ENCODE peak calls at places on chromosome 6, in nine cellular contexts. F, K, M, D, J, Y, W, G and R are unnamed samples.
A peak's percentile ranks its signal among the peaks of the same experiment; 100 is the strongest.

GRCh38 chr6:22056398-22056797 is 240.4 kb downstream of the PRL start:
- DNase-seq in F (no peak), K (no peak), M (peak; percentile 88), D (no peak), J (no peak), Y (no peak), W (peak; percentile 39), G (no peak), R (no peak)

GRCh38 chr6:115783402-115784061 is 277.2 kb downstream of the FRK start:
- DNase-seq in F (no peak), K (no peak), M (no peak), D (no peak), J (no peak), Y (no peak), W (no peak), G (no peak), R (no peak)

GRCh38 chr6:37204014-37204751 is 34.2 kb downstream of the PIM1 start:
- DNase-seq in F (no peak), K (no peak), M (no peak), D (no peak), J (no peak), Y (peak; percentile 76), W (peak; percentile 55), G (peak; percentile 59), R (no peak)

GRCh38 chr6:13453771-13454251 is 33.6 kb downstream of the GFOD1 start:
- DNase-seq in F (no peak), K (no peak), M (peak; percentile 72), D (peak; percentile 38), J (no peak), Y (no peak), W (peak; percentile 89), G (no peak), R (no peak)

GRCh38 chr6:135722679-135723078 is 128.8 kb upstream of the PDE7B start:
- DNase-seq in F (no peak), K (no peak), M (no peak), D (peak; percentile 58), J (no peak), Y (peak; percentile 5), W (peak; percentile 84), G (no peak), R (no peak)

GRCh38 chr6:153059757-153060156 is 57.2 kb upstream of the MTRF1L start:
- DNase-seq in F (no peak), K (no peak), M (no peak), D (no peak), J (no peak), Y (peak; percentile 7), W (no peak), G (no peak), R (no peak)

GRCh38 chr6:17454316-17455005 is 61.1 kb downstream of the CAP2 start:
- DNase-seq in F (no peak), K (peak; percentile 5), M (peak; percentile 84), D (no peak), J (no peak), Y (no peak), W (no peak), G (no peak), R (no peak)

GRCh38 chr6:65671922-65672321 is 35.1 kb downstream of the EYS start:
- DNase-seq in F (no peak), K (no peak), M (no peak), D (no peak), J (no peak), Y (peak; percentile 2), W (no peak), G (no peak), R (no peak)

GRCh38 chr6:63319911-63320310 is at the start of gene LGSN:
- DNase-seq in F (no peak), K (no peak), M (no peak), D (no peak), J (no peak), Y (no peak), W (no peak), G (no peak), R (no peak)

GRCh38 chr6:71721642-71722041 is 164.7 kb upstream of the RIMS1 start:
- DNase-seq in F (no peak), K (no peak), M (no peak), D (no peak), J (no peak), Y (no peak), W (no peak), G (no peak), R (no peak)

GRCh38 chr6:96940322-96940721 is 15.8 kb downstream of the KLHL32 start:
- DNase-seq in F (no peak), K (no peak), M (no peak), D (no peak), J (no peak), Y (no peak), W (no peak), G (no peak), R (no peak)

GRCh38 chr6:102474041-102474807 is 1080.7 kb downstream of the GRIK2 start:
- DNase-seq in F (no peak), K (no peak), M (no peak), D (no peak), J (no peak), Y (no peak), W (no peak), G (no peak), R (no peak)

GRCh38 chr6:143941852-143942627 is 66.0 kb downstream of the PLAGL1 start:
- DNase-seq in F (no peak), K (peak; percentile 79), M (no peak), D (peak; percentile 54), J (peak; percentile 87), Y (peak; percentile 81), W (peak; percentile 11), G (peak; percentile 51), R (peak; percentile 57)

GRCh38 chr6:39058471-39059147 is 10.0 kb downstream of the GLP1R start:
- DNase-seq in F (no peak), K (no peak), M (no peak), D (no peak), J (peak; percentile 28), Y (no peak), W (no peak), G (no peak), R (no peak)

GRCh38 chr6:66687611-66688140 is 980.6 kb upstream of the EYS start:
- DNase-seq in F (no peak), K (peak; percentile 12), M (no peak), D (no peak), J (no peak), Y (no peak), W (no peak), G (no peak), R (no peak)

GRCh38 chr6:139754898-139755754 is 380.7 kb upstream of the CITED2 start:
- DNase-seq in F (no peak), K (no peak), M (no peak), D (no peak), J (no peak), Y (peak; percentile 40), W (no peak), G (no peak), R (no peak)

GRCh38 chr6:139762587-139763031 is 388.2 kb upstream of the CITED2 start:
- DNase-seq in F (no peak), K (no peak), M (no peak), D (no peak), J (no peak), Y (no peak), W (peak; percentile 11), G (no peak), R (no peak)

GRCh38 chr6:139756381-139756780 is 381.9 kb upstream of the CITED2 start:
- DNase-seq in F (no peak), K (no peak), M (no peak), D (no peak), J (no peak), Y (no peak), W (no peak), G (no peak), R (no peak)

GRCh38 chr6:139759086-139759485 is 384.6 kb upstream of the CITED2 start:
- DNase-seq in F (no peak), K (no peak), M (no peak), D (no peak), J (no peak), Y (no peak), W (no peak), G (no peak), R (no peak)

GRCh38 chr6:139757766-139758655 is 383.6 kb upstream of the CITED2 start:
- DNase-seq in F (no peak), K (no peak), M (no peak), D (no peak), J (no peak), Y (no peak), W (no peak), G (no peak), R (no peak)
- H3K27ac ChIP-seq in F (peak overlapping the region; percentile 14), K (no peak overlapping the region), M (peak overlapping the region; percentile 51), D (no peak overlapping the region), J (no peak overlapping the region), Y (no peak overlapping the region), W (no peak overlapping the region), G (no peak overlapping the region), R (no peak overlapping the region)

DNA sequence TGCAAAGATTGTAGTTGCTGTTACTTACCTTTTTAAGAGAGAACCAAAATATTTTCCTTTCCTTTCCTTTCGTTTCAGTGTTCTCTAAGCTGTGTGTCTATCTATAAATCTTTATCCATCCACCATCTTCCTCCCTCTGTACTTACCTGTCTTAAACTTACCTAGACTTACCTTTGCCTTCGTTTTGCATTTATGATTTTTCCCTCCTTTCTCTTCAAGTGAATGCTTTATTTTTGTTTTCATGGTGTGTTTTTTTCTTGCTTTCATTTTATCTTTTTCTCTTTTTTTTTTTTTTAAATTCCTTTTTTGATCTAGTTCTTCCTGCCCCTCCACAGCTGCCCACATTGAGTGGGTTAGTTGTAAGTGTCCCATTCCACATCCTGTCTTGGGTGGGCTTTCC is 26.2 kb downstream of the ARID1B start:
- DNase-seq in F (no peak), K (no peak), M (no peak), D (no peak), J (no peak), Y (no peak), W (no peak), G (no peak), R (no peak)
- H3K4me1 ChIP-seq in F (peaks cover 35% of the 10 kb centered on the region), K (peaks cover 11% of the 10 kb centered on the region), M (peaks cover 59% of the 10 kb centered on the region), D (peaks cover 6% of the 10 kb centered on the region), J (peaks cover 49% of the 10 kb centered on the region), Y (peaks cover 22% of the 10 kb centered on the region), W (no peaks in the 10 kb centered on the region), G (peaks cover 18% of the 10 kb centered on the region), R (peaks cover 33% of the 10 kb centered on the region)

GRCh38 chr6:155221086-155221485 is 42.7 kb upstream of the CLDN20 start:
- DNase-seq in F (no peak), K (no peak), M (no peak), D (no peak), J (no peak), Y (no peak), W (no peak), G (no peak), R (no peak)
- H3K27ac ChIP-seq in F (no peak overlapping the region), K (no peak overlapping the region), M (no peak overlapping the region), D (no peak overlapping the region), J (peak overlapping the region; percentile 82), Y (no peak overlapping the region), W (no peak overlapping the region), G (no peak overlapping the region), R (no peak overlapping the region)

DNA sequence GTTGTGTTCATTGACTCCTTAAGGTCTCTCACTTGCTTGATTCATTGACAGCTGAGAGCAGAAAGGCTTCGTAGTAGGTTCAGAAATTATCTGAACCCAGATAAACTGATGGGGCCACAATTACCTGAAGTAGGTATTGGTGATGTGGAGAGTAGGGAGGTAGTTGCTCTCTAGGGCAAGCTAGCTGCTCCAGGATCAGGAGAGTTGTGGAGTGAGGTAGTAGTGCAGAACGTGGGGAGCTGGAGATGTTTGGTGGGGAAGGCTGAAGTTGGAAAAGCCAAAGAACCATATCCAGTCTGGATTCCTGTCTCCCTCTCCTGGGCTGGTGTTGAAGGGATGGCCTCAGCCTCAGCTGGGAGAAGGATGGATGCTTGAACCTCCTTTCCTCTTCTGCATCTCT is 15.9 kb downstream of the TJAP1 start:
- DNase-seq in F (no peak), K (no peak), M (no peak), D (no peak), J (no peak), Y (no peak), W (no peak), G (no peak), R (no peak)
- H3K4me1 ChIP-seq in F (peaks cover 34% of the 10 kb centered on the region), K (peaks cover 13% of the 10 kb centered on the region), M (peaks cover 52% of the 10 kb centered on the region), D (peaks cover 22% of the 10 kb centered on the region), J (peaks cover 10% of the 10 kb centered on the region), Y (peaks cover 2% of the 10 kb centered on the region), W (peaks cover 80% of the 10 kb centered on the region), G (peaks cover 23% of the 10 kb centered on the region), R (no peaks in the 10 kb centered on the region)